ENCODE peak calls at places on chromosome 14, in four cellular contexts. L is CD8-positive, alpha-beta T cell; S is psoas muscle; Q is neural progenitor cell. T is an unnamed sample. For H3K4me1, the result is how much of the 10 kb centered on the place peaks cover.

GRCh38 chr14:31228533-31228932 is 20.9 kb upstream of the HECTD1 start:
- DNase-seq in L (no peak), S (no peak), Q (no peak), T (no peak)

GRCh38 chr14:87149583-87150354 is 843.2 kb downstream of the GALC start:
- DNase-seq in L (no peak), S (no peak), Q (peak), T (no peak)

GRCh38 chr14:31449971-31450610 is 7.2 kb downstream of the DTD2 start:
- DNase-seq in L (no peak), S (no peak), Q (peak), T (no peak)

GRCh38 chr14:34781242-34781641 is 66.8 kb upstream of the CFL2 start:
- DNase-seq in L (no peak), S (no peak), Q (no peak), T (no peak)

GRCh38 chr14:99484106-99484505 is 2.9 kb downstream of the CCNK start:
- DNase-seq in L (no peak), S (no peak), Q (no peak), T (no peak)

GRCh38 chr14:66496188-66496807 is 10.1 kb downstream of the CCDC196 start:
- DNase-seq in L (no peak), S (no peak), Q (no peak), T (no peak)

GRCh38 chr14:79659995-79660975 is 551.0 kb downstream of the DIO2 start:
- DNase-seq in L (no peak), S (no peak), Q (no peak), T (no peak)

GRCh38 chr14:49294736-49295135 is 291.4 kb downstream of the RPS29 start:
- DNase-seq in L (no peak), S (no peak), Q (peak), T (no peak)

GRCh38 chr14:22011243-22011642 is 337.6 kb upstream of the OR4E1 start:
- DNase-seq in L (no peak), S (no peak), Q (no peak), T (no peak)
- TF ChIP-seq CTCF in L (no peak), S (no peak), Q (no peak), T (no peak)

DNA sequence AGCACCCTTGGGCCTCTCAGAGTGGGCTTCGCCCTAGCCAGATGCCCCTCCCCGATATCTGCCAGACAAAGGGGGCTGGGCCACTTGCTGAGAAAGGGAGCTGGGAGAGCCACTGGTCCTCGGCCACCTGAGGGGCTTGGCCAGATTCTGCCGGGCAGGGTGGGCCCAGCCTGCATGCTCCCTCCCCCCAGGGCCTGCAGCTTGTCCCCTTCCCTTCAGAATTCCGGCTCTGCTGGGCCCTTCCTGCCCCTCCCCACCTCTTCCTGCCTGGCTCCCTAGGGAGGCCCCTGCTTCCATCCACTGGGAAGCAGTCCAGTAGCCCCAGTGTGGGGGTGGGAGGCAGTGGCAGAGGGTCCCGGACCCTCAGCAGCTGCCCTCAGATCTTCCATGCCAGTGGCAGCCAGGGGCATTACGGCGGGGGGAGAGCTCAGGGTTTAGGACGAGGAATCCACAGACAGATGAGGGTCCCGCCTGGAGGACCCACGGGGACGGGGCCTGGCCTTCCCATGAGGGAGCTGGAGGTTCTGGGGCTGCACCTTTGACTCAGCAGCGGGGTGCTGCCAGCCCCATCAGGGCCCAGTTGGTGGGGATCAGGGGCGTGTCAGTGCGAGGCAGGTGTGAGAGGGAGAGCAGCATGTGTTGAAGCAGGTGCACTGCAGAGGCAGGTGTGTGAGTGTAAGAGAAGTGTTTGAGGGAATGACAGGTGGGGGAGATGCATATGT is 2.5 kb downstream of the CRIP2 start:
- DNase-seq in L (no peak), S (no peak), Q (no peak), T (peak)
- H3K4me3 ChIP-seq in L (no peak), S (peak), Q (no peak), T (peak)

DNA sequence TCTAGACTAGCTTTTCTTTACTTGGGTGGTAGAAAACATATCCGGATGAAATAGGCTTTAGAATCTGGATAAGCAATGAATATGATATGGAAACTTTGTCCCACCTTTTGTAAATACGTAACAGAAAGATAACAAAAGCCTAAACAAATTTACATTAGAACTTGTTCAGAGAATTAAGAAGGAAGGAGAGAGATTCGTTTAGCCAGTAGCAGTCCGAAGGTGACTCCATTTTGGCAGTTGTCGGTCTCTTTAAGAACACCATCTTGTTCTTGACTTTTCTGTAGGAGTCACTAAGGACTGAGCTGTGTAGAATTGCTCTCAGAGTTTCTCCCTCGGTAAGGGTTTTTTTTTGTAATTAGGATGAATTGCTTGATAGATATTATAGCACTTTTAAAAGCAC is 475.1 kb downstream of the PCNX1 start:
- DNase-seq in L (no peak), S (no peak), Q (no peak), T (no peak)
- H3K4me1 ChIP-seq in L (under half), S (under half), Q (under half), T (under half)

GRCh38 chr14:56338674-56339073 is 220.5 kb downstream of the PELI2 start:
- DNase-seq in L (no peak), S (no peak), Q (no peak), T (no peak)
- TF ChIP-seq CTCF in L (no peak), S (no peak), Q (no peak), T (no peak)

GRCh38 chr14:20306079-20306423 is 300 bp upstream of the TTC5 start:
- DNase-seq in L (no peak), S (no peak), Q (no peak), T (no peak)
- H3K4me3 ChIP-seq in L (peak), S (peak), Q (peak), T (peak)

DNA sequence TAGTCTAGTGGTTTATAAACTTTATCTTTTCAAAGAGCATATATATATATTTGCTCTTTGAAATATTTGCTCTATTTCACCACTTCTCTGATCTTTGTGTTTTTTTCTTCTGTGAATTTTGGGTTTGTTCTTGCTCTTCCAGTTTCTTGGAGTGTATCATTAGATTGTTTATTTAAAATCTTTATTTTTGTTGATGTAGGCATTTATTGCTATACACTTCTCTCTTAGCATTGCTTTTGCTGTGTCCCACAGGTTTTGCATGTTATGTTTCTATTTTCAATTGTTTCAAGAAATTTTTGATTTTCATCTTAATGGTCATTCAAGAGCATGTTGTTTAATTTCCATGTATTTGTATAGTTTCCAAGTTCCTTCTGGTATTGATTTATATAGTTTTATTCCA is 69.1 kb downstream of the BRMS1L start:
- DNase-seq in L (no peak), S (no peak), Q (no peak), T (no peak)
- H3K4me1 ChIP-seq in L (under half), S (under half), Q (under half), T (under half)

T was measured in heart right ventricle.